ENCODE peak calls at places on chromosome 7, in seven cellular contexts. J is SJSA1, A is Peyer's patch, M is HL-60, X is pancreas, V is breast epithelium, Q is left ventricle myocardium inferior. L is an unnamed sample.
A peak's percentile ranks its signal among the peaks of the same experiment; 100 is the strongest.

GRCh38 chr7:1487466-1487865 is 16.7 kb downstream of the INTS1 start:
- DNase-seq in J (no peak), A (no peak), M (no peak), X (no peak), V (no peak), Q (no peak), L (no peak)

GRCh38 chr7:95473276-95473985 is 12.3 kb upstream of the ASB4 start:
- DNase-seq in J (no peak), A (no peak), M (no peak), X (no peak), V (no peak), Q (no peak), L (no peak)

GRCh38 chr7:44386139-44386913 is 60.9 kb upstream of the CAMK2B start:
- DNase-seq in J (peak; percentile 67), A (no peak), M (no peak), X (no peak), V (no peak), Q (no peak), L (no peak)

GRCh38 chr7:2665359-2665791 is 22.6 kb upstream of the AMZ1 start:
- DNase-seq in J (no peak), A (no peak), M (no peak), X (no peak), V (no peak), Q (no peak), L (no peak)

GRCh38 chr7:149856583-149856982 is 17.2 kb upstream of the ATP6V0E2 start:
- DNase-seq in J (no peak), A (no peak), M (no peak), X (no peak), V (no peak), Q (no peak), L (peak; percentile 15)

GRCh38 chr7:40921589-40922315 is 781.1 kb downstream of the INHBA start:
- DNase-seq in J (no peak), A (no peak), M (no peak), X (no peak), V (peak; percentile 23), Q (no peak), L (no peak)

GRCh38 chr7:8963722-8964121 is 530.3 kb downstream of the NXPH1 start:
- DNase-seq in J (no peak), A (no peak), M (no peak), X (no peak), V (no peak), Q (no peak), L (no peak)

GRCh38 chr7:143314107-143314506 is 1.8 kb upstream of the CLCN1 start:
- DNase-seq in J (no peak), A (no peak), M (no peak), X (no peak), V (no peak), Q (no peak), L (no peak)

GRCh38 chr7:16430133-16430532 is 8.8 kb upstream of the CRPPA start:
- DNase-seq in J (no peak), A (no peak), M (no peak), X (no peak), V (no peak), Q (no peak), L (no peak)

GRCh38 chr7:3095046-3095445 is 51.4 kb upstream of the CARD11 start:
- DNase-seq in J (no peak), A (peak; percentile 73), M (peak; percentile 53), X (no peak), V (no peak), Q (no peak), L (peak; percentile 28)

GRCh38 chr7:27804139-27804538 is 64.2 kb downstream of the TAX1BP1 start:
- DNase-seq in J (no peak), A (no peak), M (no peak), X (no peak), V (no peak), Q (no peak), L (no peak)

DNA sequence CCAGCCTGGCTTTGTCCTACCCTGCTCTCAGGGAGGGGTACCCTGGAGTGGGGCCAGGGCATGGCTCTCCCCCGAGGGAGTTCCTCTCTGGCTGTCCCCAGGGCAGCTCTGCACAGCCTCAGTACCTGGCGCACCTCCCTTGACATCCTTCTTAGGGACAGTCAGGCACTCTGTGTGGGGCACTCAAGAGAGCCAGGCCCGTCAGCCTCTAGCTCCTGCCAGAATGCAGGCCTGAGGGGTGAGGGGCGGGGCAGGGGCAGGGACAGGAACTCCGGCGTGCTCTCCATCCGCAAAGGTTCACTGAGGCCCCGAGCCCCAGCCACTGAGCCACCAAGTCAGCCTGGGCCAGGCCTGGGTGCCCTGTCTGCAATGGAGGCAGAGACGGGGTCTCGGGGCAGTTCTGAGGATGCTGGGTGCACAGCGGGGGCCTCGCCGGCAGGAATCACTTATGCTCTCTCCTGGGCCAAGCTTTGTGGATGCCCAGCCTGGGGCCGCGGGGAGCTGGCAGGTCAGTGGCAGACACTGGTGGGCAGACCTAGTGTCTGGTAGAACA is 10.1 kb downstream of the LIMK1 start:
- DNase-seq in J (peak; percentile 59), A (no peak), M (no peak), X (no peak), V (no peak), Q (no peak), L (no peak)
- H3K27ac ChIP-seq in J (peak overlapping the region; percentile 84), A (peak overlapping the region; percentile 78), M (peak overlapping the region; percentile 69), X (peak overlapping the region; percentile 80), V (peak overlapping the region; percentile 93), Q (peak overlapping the region; percentile 85), L (peak overlapping the region; percentile 82)

GRCh38 chr7:79454325-79454960 is 976 bp upstream of the MAGI2 start:
- DNase-seq in J (peak; percentile 47), A (no peak), M (no peak), X (no peak), V (peak; percentile 20), Q (peak; percentile 36), L (no peak)

GRCh38 chr7:79453558-79454324 is at the start of gene MAGI2:
- DNase-seq in J (peak; percentile 77), A (peak; percentile 15), M (no peak), X (peak; percentile 46), V (peak; percentile 67), Q (peak; percentile 89), L (no peak)

GRCh38 chr7:79452495-79453265 is 787 bp downstream of the MAGI2 start:
- DNase-seq in J (peak; percentile 38), A (no peak), M (no peak), X (no peak), V (peak; percentile 20), Q (peak; percentile 16), L (no peak)

GRCh38 chr7:79453266-79453557 is 255 bp downstream of the MAGI2 start:
- DNase-seq in J (no peak), A (no peak), M (no peak), X (no peak), V (no peak), Q (no peak), L (no peak)

DNA sequence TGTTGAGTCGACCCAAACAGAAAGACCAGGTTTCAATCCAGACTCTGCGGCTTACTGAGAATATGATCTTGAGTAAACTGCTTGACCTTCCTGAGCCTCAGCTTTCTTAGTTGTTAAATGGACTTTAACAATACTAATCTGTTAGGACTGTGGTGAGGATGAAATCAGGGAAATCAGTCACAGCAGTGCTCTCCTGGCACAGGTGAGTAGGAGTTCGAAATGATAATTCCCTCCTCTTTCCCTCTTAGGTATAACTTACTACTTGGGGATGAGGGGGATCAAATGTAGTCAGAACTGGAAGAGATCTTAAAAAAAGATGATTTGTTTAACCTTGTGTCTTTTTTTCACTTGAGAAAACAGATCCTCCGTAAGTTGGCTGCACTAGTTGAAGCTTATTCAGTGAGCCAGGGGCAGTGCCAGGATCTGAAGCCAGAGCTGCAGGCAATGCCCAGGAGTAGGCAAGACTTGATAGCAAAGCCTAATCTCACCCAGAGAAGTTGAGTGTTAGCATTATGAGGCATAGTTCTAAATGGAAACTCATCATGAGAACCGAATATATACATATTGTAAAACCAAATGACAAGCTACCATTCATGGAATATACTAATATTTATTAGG is 1.8 kb upstream of the MAGI2 start:
- DNase-seq in J (no peak), A (no peak), M (no peak), X (no peak), V (no peak), Q (peak; percentile 14), L (no peak)
- H3K27me3 ChIP-seq in J (no peaks in the 10 kb centered on the region), A (no peaks in the 10 kb centered on the region), M (peaks cover 35% of the 10 kb centered on the region), X (no peaks in the 10 kb centered on the region), V (no peaks in the 10 kb centered on the region), Q (no peaks in the 10 kb centered on the region), L (no peaks in the 10 kb centered on the region)

GRCh38 chr7:135253851-135254815 is 20.5 kb downstream of the STRA8 start:
- DNase-seq in J (peak; percentile 71), A (peak; percentile 20), M (peak; percentile 70), X (no peak), V (peak; percentile 64), Q (peak; percentile 51), L (no peak)
- H3K27ac ChIP-seq in J (peak overlapping the region; percentile 70), A (peak overlapping the region; percentile 59), M (peak overlapping the region; percentile 2), X (peak overlapping the region; percentile 20), V (peak overlapping the region; percentile 92), Q (peak overlapping the region; percentile 73), L (no peak overlapping the region)

GRCh38 chr7:121331574-121331973 is 2.8 kb downstream of the WNT16 start:
- DNase-seq in J (no peak), A (no peak), M (no peak), X (no peak), V (no peak), Q (no peak), L (no peak)
- H3K27me3 ChIP-seq in J (peaks cover 27% of the 10 kb centered on the region), A (no peaks in the 10 kb centered on the region), M (peaks cover 32% of the 10 kb centered on the region), X (peaks cover 6% of the 10 kb centered on the region), V (peaks cover 55% of the 10 kb centered on the region), Q (peaks cover 90% of the 10 kb centered on the region), L (peaks cover 41% of the 10 kb centered on the region)

DNA sequence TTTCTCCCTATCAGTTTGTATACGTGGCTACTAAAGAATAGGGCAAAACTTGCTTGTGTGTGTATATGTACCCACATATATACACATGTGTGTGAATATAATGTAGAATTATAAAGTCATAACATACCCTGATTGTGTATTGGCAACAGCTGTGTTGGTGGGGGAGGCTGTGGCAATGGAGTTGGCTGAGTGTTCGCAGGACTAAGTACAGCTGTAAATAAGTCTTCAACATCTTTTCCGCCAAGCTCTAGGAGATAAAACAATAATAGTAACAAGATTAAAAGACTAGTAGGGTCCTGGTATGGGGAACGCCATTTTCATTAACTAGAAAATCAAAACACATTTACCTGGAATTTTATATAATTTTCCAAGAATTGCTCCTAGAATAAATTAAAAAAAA is 168.4 kb downstream of the GALNT11 start:
- DNase-seq in J (no peak), A (no peak), M (no peak), X (no peak), V (no peak), Q (no peak), L (no peak)
- H3K27ac ChIP-seq in J (no peak overlapping the region), A (no peak overlapping the region), M (no peak overlapping the region), X (no peak overlapping the region), V (no peak overlapping the region), Q (no peak overlapping the region), L (no peak overlapping the region)